ENCODE peak calls at places on chromosomes 2 and 18, in seven cellular contexts. D is neural progenitor cell, A is fibroblast of lung, E is esophagus squamous epithelium, O is aorta, C is left lung, V is pancreas. N is an unnamed sample.
A peak's percentile ranks its signal among the peaks of the same experiment; 100 is the strongest.

GRCh38 chr2:9779572-9780264 is 63.6 kb upstream of the TAF1B start:
- DNase-seq in A (no peak), C (no peak), V (no peak), D (no peak), E (no peak), O (no peak), N (no peak)

GRCh38 chr18:34729264-34729663 is 19.2 kb downstream of the DTNA start:
- DNase-seq in C (no peak), E (no peak), V (no peak), A (peak; percentile 36), O (no peak), D (peak; percentile 70), N (no peak)

GRCh38 chr2:173929441-173929840 is 35.7 kb downstream of the SP3 start:
- DNase-seq in E (no peak), O (no peak), V (no peak), D (no peak), C (no peak), A (no peak), N (no peak)

GRCh38 chr2:239157766-239158165 is 243.1 kb downstream of the HDAC4 start:
- DNase-seq in C (peak; percentile 85), O (peak; percentile 75), A (no peak), E (no peak), D (peak; percentile 65), V (no peak), N (no peak)

GRCh38 chr18:62522178-62522509 is 681 bp upstream of the ZCCHC2 start:
- DNase-seq in O (no peak), C (no peak), E (no peak), D (no peak), A (no peak), V (no peak), N (no peak)

GRCh38 chr2:84906108-84906899 is 848 bp downstream of the TMSB10 start:
- DNase-seq in E (no peak), C (peak; percentile 90), D (peak; percentile 34), V (peak; percentile 54), O (peak; percentile 85), A (no peak), N (peak; percentile 39)

GRCh38 chr18:61803393-61803792 is 89.4 kb downstream of the RNF152 start:
- DNase-seq in C (no peak), O (no peak), E (no peak), V (no peak), A (no peak), D (peak; percentile 32), N (no peak)

GRCh38 chr2:119647440-119648169 is 31.4 kb upstream of the TMEM177 start:
- DNase-seq in E (no peak), V (no peak), A (peak; percentile 87), D (no peak), C (no peak), O (peak; percentile 79), N (no peak)

GRCh38 chr2:1070601-1071000 is 120.0 kb downstream of the SNTG2 start:
- DNase-seq in D (no peak), C (no peak), V (no peak), A (no peak), O (no peak), E (no peak), N (no peak)

GRCh38 chr18:45962461-45962860 is 4.7 kb downstream of the EPG5 start:
- DNase-seq in A (peak; percentile 94), V (no peak), D (no peak), E (no peak), C (no peak), O (no peak), N (peak; percentile 55)

GRCh38 chr18:57425096-57425495 is 10.1 kb upstream of the ONECUT2 start:
- DNase-seq in O (no peak), A (no peak), V (no peak), D (no peak), E (no peak), C (no peak), N (no peak)

GRCh38 chr18:37176307-37176934 is 347.5 kb downstream of the KIAA1328 start:
- DNase-seq in A (peak; percentile 13), E (no peak), D (no peak), V (no peak), O (no peak), C (no peak), N (no peak)

GRCh38 chr2:195769975-195770374 is 112.9 kb downstream of the SLC39A10 start:
- DNase-seq in O (no peak), V (no peak), D (no peak), E (no peak), A (no peak), C (no peak), N (no peak)

GRCh38 chr18:76977681-76978234 is 154.8 kb downstream of the MBP start:
- DNase-seq in O (no peak), D (no peak), E (no peak), A (no peak), C (peak; percentile 30), V (no peak), N (no peak)

DNA sequence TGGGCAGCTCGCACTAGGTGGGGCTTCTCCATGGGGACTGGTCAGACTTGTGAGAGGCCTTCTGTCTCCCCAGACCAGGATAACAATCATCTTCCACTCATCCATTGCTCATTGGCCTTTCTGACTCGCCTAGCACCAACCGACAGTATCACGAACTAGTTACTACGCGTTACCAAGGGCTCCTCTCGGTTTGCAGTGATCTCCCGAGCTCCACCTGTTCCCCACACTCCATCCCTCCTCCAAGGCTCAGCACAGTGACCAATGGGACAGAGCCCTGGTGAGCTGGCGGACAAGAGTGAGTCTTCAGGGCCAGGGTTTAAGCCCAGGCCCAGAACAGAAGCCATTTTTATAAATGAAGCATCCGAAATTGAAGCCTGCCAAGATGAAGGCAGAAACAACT is 42.8 kb upstream of the SMAD7 start:
- DNase-seq in E (no peak), C (peak; percentile 14), O (no peak), D (no peak), A (peak; percentile 49), V (no peak), N (no peak)
- H3K27ac ChIP-seq in E (no peak overlapping the region), C (peak overlapping the region; percentile 57), O (peak overlapping the region; percentile 86), D (no peak overlapping the region), A (peak overlapping the region; percentile 95), V (no peak overlapping the region), N (no peak overlapping the region)

DNA sequence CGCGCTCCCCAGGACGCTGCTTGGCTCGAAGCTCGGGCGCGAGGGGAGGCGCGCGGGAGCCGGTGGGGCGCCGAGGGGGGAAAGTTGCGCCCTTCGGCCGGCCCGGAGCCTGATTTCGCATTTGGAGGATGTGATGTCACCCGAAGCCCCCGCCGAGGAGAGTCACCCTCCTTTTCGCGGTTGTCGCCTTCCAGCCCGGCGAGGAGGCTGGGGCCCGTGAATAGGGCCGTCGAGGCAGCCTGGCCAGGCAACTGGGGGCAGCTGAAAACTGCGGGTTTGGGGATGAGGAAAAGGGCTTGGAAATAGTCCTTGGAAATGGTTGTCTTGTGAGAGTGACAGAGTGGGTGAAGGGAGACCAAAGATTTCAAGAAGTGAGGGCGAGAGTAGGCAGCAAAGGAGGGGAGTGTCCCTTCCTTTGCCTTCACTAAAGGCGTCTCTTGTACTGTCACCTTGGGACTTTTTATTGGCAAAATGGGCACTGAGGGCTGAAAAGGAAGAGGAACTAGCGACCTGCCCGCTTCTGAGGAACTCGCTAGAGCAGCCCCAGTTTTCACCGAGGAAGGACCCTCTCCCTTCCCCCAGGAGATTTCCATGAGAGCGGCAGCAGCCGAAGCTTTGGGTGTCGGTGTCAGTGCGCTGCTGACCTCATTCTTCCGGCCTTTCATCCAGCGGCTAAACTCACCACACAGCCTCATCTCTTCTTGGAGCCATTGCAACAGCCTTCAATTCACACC is at the start of gene CD8A:
- DNase-seq in D (peak; percentile 47), O (no peak), V (no peak), C (no peak), E (no peak), A (no peak), N (no peak)
- H3K4me3 ChIP-seq in D (peak within 1 kb of the TSS; percentile 13), O (no peak within 1 kb of the TSS), V (peak within 1 kb of the TSS; percentile 24), C (no peak within 1 kb of the TSS), E (peak within 1 kb of the TSS; percentile 34), A (no peak within 1 kb of the TSS), N (peak within 1 kb of the TSS; percentile 48)

GRCh38 chr2:109223490-109223889 is 94.5 kb downstream of the SH3RF3 start:
- DNase-seq in D (no peak), C (no peak), V (no peak), A (no peak), E (no peak), O (no peak), N (no peak)

GRCh38 chr2:109222825-109223471 is 93.9 kb downstream of the SH3RF3 start:
- DNase-seq in E (no peak), O (no peak), V (no peak), A (no peak), C (no peak), D (peak; percentile 37), N (no peak)

GRCh38 chr2:109226612-109227011 is 97.6 kb downstream of the SH3RF3 start:
- DNase-seq in C (no peak), O (no peak), A (no peak), D (no peak), E (no peak), V (no peak), N (no peak)

GRCh38 chr2:109226128-109226527 is 97.1 kb downstream of the SH3RF3 start:
- DNase-seq in O (no peak), E (no peak), D (no peak), C (no peak), V (no peak), A (no peak), N (no peak)

DNA sequence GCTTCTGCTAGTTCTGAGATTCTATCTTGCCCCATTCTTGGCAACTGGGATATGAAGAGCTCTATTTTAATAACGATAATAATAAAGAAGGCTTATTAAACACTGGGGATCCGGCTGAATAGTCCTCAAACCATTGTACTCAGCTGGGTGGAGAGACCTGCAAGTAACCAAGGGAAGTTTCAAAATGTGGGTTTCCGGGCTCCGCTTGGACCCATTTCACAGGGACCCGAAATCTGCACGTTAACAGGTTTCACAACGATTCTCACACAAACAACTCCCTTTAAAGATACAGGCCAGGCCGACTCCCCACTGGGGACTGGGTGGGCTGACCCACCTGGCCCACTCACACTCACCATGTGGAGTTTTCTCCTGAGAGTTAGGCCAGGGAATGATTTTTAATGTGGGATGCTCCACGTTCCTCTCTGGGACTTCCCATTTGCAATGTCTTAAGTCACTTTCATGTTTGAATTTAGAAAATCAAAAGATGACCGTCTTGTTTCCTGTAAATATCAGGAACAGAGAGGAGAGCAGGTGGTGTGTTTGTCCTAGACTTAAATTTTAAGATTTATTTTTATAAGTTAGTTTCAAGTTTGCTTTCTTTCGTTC is 96.3 kb downstream of the SH3RF3 start:
- DNase-seq in A (no peak), D (no peak), E (no peak), C (no peak), V (no peak), O (no peak), N (no peak)
- H3K4me1 ChIP-seq in A (peaks cover 4% of the 10 kb centered on the region), D (no peaks in the 10 kb centered on the region), E (no peaks in the 10 kb centered on the region), C (no peaks in the 10 kb centered on the region), V (peaks cover 5% of the 10 kb centered on the region), O (no peaks in the 10 kb centered on the region), N (no peaks in the 10 kb centered on the region)

GRCh38 chr2:101083613-101084012 is 67.6 kb downstream of the TBC1D8 start:
- DNase-seq in A (no peak), C (no peak), E (no peak), D (no peak), V (no peak), O (no peak), N (no peak)

GRCh38 chr2:101080214-101081068 is 70.7 kb downstream of the TBC1D8 start:
- DNase-seq in E (no peak), O (no peak), A (no peak), V (no peak), D (no peak), C (no peak), N (no peak)

GRCh38 chr2:101076581-101076980 is 74.5 kb downstream of the RPL31 start:
- DNase-seq in V (no peak), C (no peak), O (no peak), D (no peak), E (no peak), A (no peak), N (no peak)

GRCh38 chr2:101082993-101083392 is 68.2 kb downstream of the TBC1D8 start:
- DNase-seq in A (no peak), V (no peak), D (no peak), E (no peak), O (no peak), C (no peak), N (no peak)

GRCh38 chr2:101081508-101081907 is 69.7 kb downstream of the TBC1D8 start:
- DNase-seq in C (no peak), A (no peak), E (no peak), V (no peak), D (no peak), O (no peak), N (no peak)
- H3K27ac ChIP-seq in C (no peak overlapping the region), A (no peak overlapping the region), E (no peak overlapping the region), V (no peak overlapping the region), D (no peak overlapping the region), O (no peak overlapping the region), N (no peak overlapping the region)